ENCODE peak calls at places on chromosomes 1 and 21, in eight cellular contexts. L is midbrain; X is fibroblast of lung; M is neural progenitor cell; R is GM12892; B is stimulated activated CD8-positive, alpha-beta memory T cell treated with anti-CD3 and anti-CD28 coated beads, Interleukin-4, amount 100 ng/mL, for 48 hours; U is bronchial epithelial cell; C is mesothelial cell of epicardium. V is an unnamed sample.

GRCh38 chr1:156488566-156489165 is 11.9 kb downstream of the MEF2D start:
- DNase-seq in L (no peak), X (no peak), M (no peak), R (peak), B (peak), U (no peak), C (no peak), V (peak)

GRCh38 chr1:239678181-239678580 is 291.8 kb downstream of the CHRM3 start:
- DNase-seq in L (no peak), X (no peak), M (no peak), R (no peak), B (no peak), U (peak), C (no peak), V (no peak)

GRCh38 chr1:21340230-21340564 is 49.9 kb upstream of the ECE1 start:
- DNase-seq in L (no peak), X (no peak), M (no peak), R (no peak), B (no peak), U (no peak), C (no peak), V (no peak)

GRCh38 chr1:53539711-53540603 is 80.8 kb downstream of the DMRTB1 start:
- DNase-seq in L (no peak), X (no peak), M (peak), R (no peak), B (no peak), U (no peak), C (no peak), V (no peak)

GRCh38 chr1:38932496-38933014 is 9.1 kb downstream of the RHBDL2 start:
- DNase-seq in L (no peak), X (no peak), M (no peak), R (no peak), B (peak), U (no peak), C (no peak), V (no peak)

GRCh38 chr1:221392453-221392852 is 349.4 kb downstream of the DUSP10 start:
- DNase-seq in L (no peak), X (peak), M (no peak), R (no peak), B (no peak), U (peak), C (no peak), V (no peak)

GRCh38 chr1:46224966-46225365 is 21.8 kb downstream of the LURAP1 start:
- DNase-seq in L (no peak), X (no peak), M (no peak), R (no peak), B (no peak), U (no peak), C (no peak), V (no peak)

GRCh38 chr1:227894831-227895451 is 52.8 kb downstream of the WNT9A start:
- DNase-seq in L (no peak), X (no peak), M (no peak), R (no peak), B (peak), U (no peak), C (peak), V (no peak)

GRCh38 chr1:240792915-240793525 is 181.1 kb upstream of the GREM2 start:
- DNase-seq in L (no peak), X (no peak), M (no peak), R (no peak), B (no peak), U (no peak), C (no peak), V (no peak)

GRCh38 chr1:93651695-93652094 is 29.9 kb downstream of the BCAR3 start:
- DNase-seq in L (no peak), X (no peak), M (no peak), R (no peak), B (no peak), U (no peak), C (no peak), V (no peak)

GRCh38 chr1:157992813-157993178 is 649 bp upstream of the KIRREL1 start:
- DNase-seq in L (no peak), X (no peak), M (no peak), R (no peak), B (no peak), U (no peak), C (no peak), V (no peak)

GRCh38 chr1:2431503-2431902 is 19.1 kb upstream of the PEX10 start:
- DNase-seq in L (no peak), X (no peak), M (no peak), R (no peak), B (no peak), U (no peak), C (no peak), V (no peak)

GRCh38 chr1:235783148-235783776 is 83.4 kb downstream of the LYST start:
- DNase-seq in L (peak), X (peak), M (peak), R (no peak), B (no peak), U (peak), C (no peak), V (peak)

GRCh38 chr1:217953922-217954321 is 322.8 kb downstream of the SPATA17 start:
- DNase-seq in L (no peak), X (no peak), M (no peak), R (no peak), B (no peak), U (peak), C (no peak), V (no peak)

GRCh38 chr1:13703128-13703513 is 3.1 kb downstream of the PRDM2 start:
- DNase-seq in L (no peak), X (no peak), M (no peak), R (no peak), B (no peak), U (no peak), C (no peak), V (peak)

GRCh38 chr1:71666609-71667008 is 585.8 kb upstream of the ZRANB2 start:
- DNase-seq in L (no peak), X (peak), M (no peak), R (no peak), B (no peak), U (no peak), C (no peak), V (no peak)

GRCh38 chr1:62210960-62211359 is 16.3 kb downstream of the L1TD1 start:
- DNase-seq in L (no peak), X (no peak), M (no peak), R (no peak), B (no peak), U (no peak), C (no peak), V (peak)

GRCh38 chr1:164969256-164969655 is 387.3 kb downstream of the LMX1A start:
- DNase-seq in L (no peak), X (no peak), M (no peak), R (no peak), B (no peak), U (no peak), C (no peak), V (no peak)

GRCh38 chr1:204130989-204131892 is 20.6 kb downstream of the ETNK2 start:
- DNase-seq in L (no peak), X (peak), M (no peak), R (no peak), B (no peak), U (peak), C (no peak), V (no peak)

GRCh38 chr1:58650141-58650540 is 49.7 kb downstream of the MYSM1 start:
- DNase-seq in L (no peak), X (peak), M (no peak), R (no peak), B (no peak), U (no peak), C (no peak), V (no peak)

GRCh38 chr1:9835758-9836631 is 12.2 kb upstream of the CLSTN1 start:
- DNase-seq in L (no peak), X (peak), M (peak), R (no peak), B (no peak), U (peak), C (no peak), V (peak)

GRCh38 chr21:36859744-36860501 is 106.5 kb downstream of the HLCS start:
- DNase-seq in L (no peak), X (peak), M (no peak), R (peak), B (peak), U (peak), C (no peak), V (no peak)

GRCh38 chr1:109170051-109170775 is 43.5 kb upstream of the SARS1 start:
- DNase-seq in L (no peak), X (peak), M (no peak), R (no peak), B (no peak), U (peak), C (no peak), V (no peak)

GRCh38 chr21:45538381-45539045 is 3.7 kb downstream of the SLC19A1 start:
- DNase-seq in L (no peak), X (no peak), M (no peak), R (no peak), B (no peak), U (no peak), C (no peak), V (no peak)

GRCh38 chr1:118944133-118944532 is 44.0 kb downstream of the TBX15 start:
- DNase-seq in L (no peak), X (no peak), M (no peak), R (no peak), B (no peak), U (no peak), C (no peak), V (no peak)

GRCh38 chr1:165075725-165076370 is 280.7 kb downstream of the LMX1A start:
- DNase-seq in L (no peak), X (peak), M (peak), R (no peak), B (no peak), U (peak), C (peak), V (peak)

GRCh38 chr1:67314696-67315095 is 7.0 kb downstream of the IL12RB2 start:
- DNase-seq in L (no peak), X (no peak), M (no peak), R (no peak), B (no peak), U (peak), C (no peak), V (no peak)

GRCh38 chr1:12594966-12595838 is 22.8 kb downstream of the DHRS3 start:
- DNase-seq in L (peak), X (peak), M (peak), R (no peak), B (peak), U (no peak), C (peak), V (no peak)

GRCh38 chr1:201633811-201634210 is 94.9 kb downstream of the NAV1 start:
- DNase-seq in L (no peak), X (peak), M (peak), R (no peak), B (no peak), U (no peak), C (no peak), V (no peak)

GRCh38 chr1:156795787-156796186 is 20.9 kb downstream of the SH2D2A start:
- DNase-seq in L (peak), X (no peak), M (no peak), R (no peak), B (no peak), U (no peak), C (no peak), V (no peak)

GRCh38 chr1:239987103-239987745 is 104.5 kb upstream of the FMN2 start:
- DNase-seq in L (peak), X (peak), M (peak), R (no peak), B (peak), U (peak), C (no peak), V (peak)

GRCh38 chr1:241423541-241424479 is 66.8 kb upstream of the RGS7 start:
- DNase-seq in L (peak), X (peak), M (peak), R (peak), B (peak), U (no peak), C (peak), V (peak)

GRCh38 chr1:24009406-24009805 is 29.3 kb upstream of the SRSF10 start:
- DNase-seq in L (no peak), X (no peak), M (no peak), R (no peak), B (no peak), U (peak), C (no peak), V (no peak)

V was measured in cerebellar cortex.